ENCODE peak calls at places on chromosomes 12 and 14, in eight cellular contexts. One of them, this sample, is unnamed.

GRCh38 chr12:47741340-47741703 is 16.0 kb upstream of the ENDOU start:
- DNase-seq in GM13977: no peak
- DNase-seq in esophagus muscularis mucosa: no peak
- DNase-seq in fibroblast of the aortic adventitia: no peak
- DNase-seq in lower lobe of right lung: peak; percentile 80
- DNase-seq in AG04450: no peak
- DNase-seq in endothelial cell: no peak
- DNase-seq in nephron progenitor cell: no peak
- DNase-seq in this sample: peak; percentile 83

GRCh38 chr12:15701212-15701611 is 88.0 kb downstream of the EPS8 start:
- DNase-seq in GM13977: no peak
- DNase-seq in esophagus muscularis mucosa: no peak
- DNase-seq in fibroblast of the aortic adventitia: peak; percentile 50
- DNase-seq in nephron progenitor cell: no peak
- DNase-seq in lower lobe of right lung: no peak
- DNase-seq in AG04450: no peak
- DNase-seq in endothelial cell: no peak
- DNase-seq in this sample: peak; percentile 27

GRCh38 chr12:75977952-75978671 is 53.5 kb downstream of the PHLDA1 start:
- DNase-seq in endothelial cell: peak; percentile 50
- DNase-seq in AG04450: peak; percentile 99
- DNase-seq in GM13977: peak; percentile 63
- DNase-seq in esophagus muscularis mucosa: no peak
- DNase-seq in fibroblast of the aortic adventitia: peak; percentile 100
- DNase-seq in lower lobe of right lung: no peak
- DNase-seq in nephron progenitor cell: peak; percentile 13
- DNase-seq in this sample: peak; percentile 88

GRCh38 chr12:47812797-47813490 is 6.8 kb downstream of the HDAC7 start:
- DNase-seq in lower lobe of right lung: peak; percentile 92
- DNase-seq in nephron progenitor cell: peak; percentile 81
- DNase-seq in endothelial cell: peak; percentile 60
- DNase-seq in fibroblast of the aortic adventitia: peak; percentile 90
- DNase-seq in GM13977: peak; percentile 93
- DNase-seq in AG04450: no peak
- DNase-seq in esophagus muscularis mucosa: peak; percentile 98
- DNase-seq in this sample: peak; percentile 98

GRCh38 chr12:89228466-89228865 is 123.8 kb downstream of the DUSP6 start:
- DNase-seq in endothelial cell: no peak
- DNase-seq in GM13977: no peak
- DNase-seq in fibroblast of the aortic adventitia: no peak
- DNase-seq in nephron progenitor cell: no peak
- DNase-seq in lower lobe of right lung: no peak
- DNase-seq in esophagus muscularis mucosa: no peak
- DNase-seq in AG04450: no peak
- DNase-seq in this sample: no peak

GRCh38 chr14:104265918-104266642 is 127.7 kb downstream of the KIF26A start:
- DNase-seq in AG04450: no peak
- DNase-seq in esophagus muscularis mucosa: no peak
- DNase-seq in lower lobe of right lung: peak; percentile 16
- DNase-seq in nephron progenitor cell: no peak
- DNase-seq in GM13977: no peak
- DNase-seq in endothelial cell: no peak
- DNase-seq in fibroblast of the aortic adventitia: no peak
- DNase-seq in this sample: no peak

GRCh38 chr14:32224731-32225377 is 21.8 kb upstream of the RNU6-8 start:
- DNase-seq in AG04450: no peak
- DNase-seq in GM13977: no peak
- DNase-seq in endothelial cell: peak; percentile 9
- DNase-seq in lower lobe of right lung: peak; percentile 49
- DNase-seq in fibroblast of the aortic adventitia: peak; percentile 44
- DNase-seq in esophagus muscularis mucosa: no peak
- DNase-seq in nephron progenitor cell: no peak
- DNase-seq in this sample: peak; percentile 48

GRCh38 chr14:32259368-32260013 is 56.4 kb upstream of the RNU6-8 start:
- DNase-seq in endothelial cell: no peak
- DNase-seq in esophagus muscularis mucosa: no peak
- DNase-seq in nephron progenitor cell: no peak
- DNase-seq in lower lobe of right lung: no peak
- DNase-seq in AG04450: peak; percentile 24
- DNase-seq in GM13977: peak; percentile 33
- DNase-seq in fibroblast of the aortic adventitia: peak; percentile 55
- DNase-seq in this sample: peak; percentile 38

GRCh38 chr12:57278465-57279453 is 27.8 kb upstream of the STAC3 start:
- DNase-seq in endothelial cell: no peak
- DNase-seq in nephron progenitor cell: no peak
- DNase-seq in lower lobe of right lung: no peak
- DNase-seq in fibroblast of the aortic adventitia: no peak
- DNase-seq in GM13977: no peak
- DNase-seq in esophagus muscularis mucosa: no peak
- DNase-seq in AG04450: no peak
- DNase-seq in this sample: no peak

GRCh38 chr14:59772252-59772651 is 98.3 kb downstream of the RTN1 start:
- DNase-seq in endothelial cell: no peak
- DNase-seq in GM13977: no peak
- DNase-seq in AG04450: no peak
- DNase-seq in nephron progenitor cell: no peak
- DNase-seq in esophagus muscularis mucosa: no peak
- DNase-seq in lower lobe of right lung: no peak
- DNase-seq in fibroblast of the aortic adventitia: no peak
- DNase-seq in this sample: no peak

GRCh38 chr12:4829793-4830162 is 79.9 kb upstream of the KCNA1 start:
- DNase-seq in esophagus muscularis mucosa: no peak
- DNase-seq in GM13977: no peak
- DNase-seq in endothelial cell: no peak
- DNase-seq in lower lobe of right lung: no peak
- DNase-seq in nephron progenitor cell: no peak
- DNase-seq in AG04450: no peak
- DNase-seq in fibroblast of the aortic adventitia: no peak
- DNase-seq in this sample: peak; percentile 24

GRCh38 chr14:58830121-58830520 is 192.4 kb downstream of the DACT1 start:
- DNase-seq in GM13977: no peak
- DNase-seq in AG04450: no peak
- DNase-seq in endothelial cell: no peak
- DNase-seq in nephron progenitor cell: no peak
- DNase-seq in lower lobe of right lung: no peak
- DNase-seq in fibroblast of the aortic adventitia: no peak
- DNase-seq in esophagus muscularis mucosa: no peak
- DNase-seq in this sample: no peak

GRCh38 chr14:71130491-71131179 is 223.4 kb downstream of the PCNX1 start:
- DNase-seq in lower lobe of right lung: no peak
- DNase-seq in fibroblast of the aortic adventitia: peak; percentile 88
- DNase-seq in nephron progenitor cell: no peak
- DNase-seq in GM13977: no peak
- DNase-seq in AG04450: peak; percentile 45
- DNase-seq in esophagus muscularis mucosa: peak; percentile 55
- DNase-seq in endothelial cell: no peak
- DNase-seq in this sample: peak; percentile 49

GRCh38 chr14:94867931-94868597 is 98.2 kb upstream of the GSC start:
- DNase-seq in esophagus muscularis mucosa: no peak
- DNase-seq in AG04450: no peak
- DNase-seq in fibroblast of the aortic adventitia: no peak
- DNase-seq in endothelial cell: no peak
- DNase-seq in lower lobe of right lung: no peak
- DNase-seq in GM13977: no peak
- DNase-seq in nephron progenitor cell: no peak
- DNase-seq in this sample: no peak

GRCh38 chr12:124524231-124524925 is 43.0 kb downstream of the NCOR2 start:
- DNase-seq in GM13977: no peak
- DNase-seq in lower lobe of right lung: no peak
- DNase-seq in fibroblast of the aortic adventitia: peak; percentile 82
- DNase-seq in AG04450: peak; percentile 41
- DNase-seq in endothelial cell: no peak
- DNase-seq in nephron progenitor cell: no peak
- DNase-seq in esophagus muscularis mucosa: no peak
- DNase-seq in this sample: no peak

GRCh38 chr14:68715032-68715924 is 77.6 kb downstream of the ZFP36L1 start:
- DNase-seq in endothelial cell: no peak
- DNase-seq in lower lobe of right lung: no peak
- DNase-seq in esophagus muscularis mucosa: no peak
- DNase-seq in GM13977: no peak
- DNase-seq in fibroblast of the aortic adventitia: no peak
- DNase-seq in AG04450: no peak
- DNase-seq in nephron progenitor cell: no peak
- DNase-seq in this sample: peak; percentile 58

GRCh38 chr12:77382096-77382742 is 316.9 kb upstream of the E2F7 start:
- DNase-seq in esophagus muscularis mucosa: no peak
- DNase-seq in fibroblast of the aortic adventitia: peak; percentile 37
- DNase-seq in endothelial cell: no peak
- DNase-seq in nephron progenitor cell: no peak
- DNase-seq in lower lobe of right lung: no peak
- DNase-seq in GM13977: no peak
- DNase-seq in AG04450: no peak
- DNase-seq in this sample: no peak

GRCh38 chr12:128026696-128027574 is 240.0 kb upstream of the TMEM132C start:
- DNase-seq in GM13977: no peak
- DNase-seq in fibroblast of the aortic adventitia: peak; percentile 41
- DNase-seq in nephron progenitor cell: no peak
- DNase-seq in esophagus muscularis mucosa: no peak
- DNase-seq in endothelial cell: no peak
- DNase-seq in AG04450: no peak
- DNase-seq in lower lobe of right lung: no peak
- DNase-seq in this sample: no peak

GRCh38 chr14:24262821-24263733 is at the start of gene TGM1:
- DNase-seq in GM13977: no peak
- DNase-seq in fibroblast of the aortic adventitia: no peak
- DNase-seq in lower lobe of right lung: peak; percentile 41
- DNase-seq in esophagus muscularis mucosa: no peak
- DNase-seq in endothelial cell: no peak
- DNase-seq in nephron progenitor cell: no peak
- DNase-seq in AG04450: no peak
- DNase-seq in this sample: no peak

GRCh38 chr12:9668141-9669018 is 1.1 kb upstream of the CLEC2D start:
- DNase-seq in esophagus muscularis mucosa: no peak
- DNase-seq in endothelial cell: no peak
- DNase-seq in nephron progenitor cell: no peak
- DNase-seq in AG04450: no peak
- DNase-seq in fibroblast of the aortic adventitia: peak; percentile 78
- DNase-seq in GM13977: no peak
- DNase-seq in lower lobe of right lung: no peak
- DNase-seq in this sample: no peak
- TF ChIP-seq CTCF in esophagus muscularis mucosa: no peak
- TF ChIP-seq CTCF in endothelial cell: no peak
- TF ChIP-seq CTCF in nephron progenitor cell: no peak
- TF ChIP-seq CTCF in AG04450: no peak
- TF ChIP-seq CTCF in fibroblast of the aortic adventitia: no peak
- TF ChIP-seq CTCF in GM13977: no peak
- TF ChIP-seq CTCF in lower lobe of right lung: no peak
- TF ChIP-seq CTCF in this sample: no peak

DNA sequence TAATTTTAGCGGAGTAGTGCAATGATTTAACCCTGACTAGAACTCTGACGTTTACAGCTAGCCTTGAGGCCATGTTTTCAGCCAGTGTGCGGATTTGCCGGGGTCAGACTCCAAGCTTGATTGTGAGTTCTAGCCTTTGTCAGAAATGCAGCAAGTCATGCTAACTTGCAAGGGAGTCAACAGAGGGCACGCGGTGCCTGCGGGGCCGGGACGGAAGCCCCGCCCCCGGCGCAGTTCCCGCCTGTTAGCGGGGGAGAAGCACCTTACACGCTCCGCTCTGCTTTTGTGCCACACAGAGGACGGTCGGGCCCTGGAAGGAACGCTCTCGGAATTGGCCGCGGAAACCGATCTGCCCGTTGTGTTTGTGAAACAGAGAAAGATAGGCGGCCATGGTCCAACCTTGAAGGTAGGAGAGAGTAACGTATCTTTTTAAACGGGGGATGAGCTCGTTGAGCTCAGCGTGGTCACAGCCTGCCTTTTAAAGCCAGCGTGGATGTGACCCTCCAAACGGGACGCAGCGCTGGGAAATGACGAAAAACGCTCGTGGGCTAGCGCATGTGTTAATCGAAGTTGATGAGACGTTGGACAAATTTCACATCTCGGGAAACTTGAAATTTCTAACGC is 14.8 kb upstream of the EID3 start:
- DNase-seq in AG04450: no peak
- DNase-seq in lower lobe of right lung: peak; percentile 86
- DNase-seq in GM13977: peak; percentile 87
- DNase-seq in esophagus muscularis mucosa: peak; percentile 94
- DNase-seq in fibroblast of the aortic adventitia: peak; percentile 76
- DNase-seq in nephron progenitor cell: peak; percentile 82
- DNase-seq in endothelial cell: peak; percentile 79
- DNase-seq in this sample: peak; percentile 87
- TF ChIP-seq CTCF in AG04450: no peak
- TF ChIP-seq CTCF in lower lobe of right lung: peak; percentile 6
- TF ChIP-seq CTCF in GM13977: peak; percentile 31
- TF ChIP-seq CTCF in esophagus muscularis mucosa: no peak
- TF ChIP-seq CTCF in fibroblast of the aortic adventitia: no peak
- TF ChIP-seq CTCF in nephron progenitor cell: no peak
- TF ChIP-seq CTCF in endothelial cell: no peak
- TF ChIP-seq CTCF in this sample: no peak

DNA sequence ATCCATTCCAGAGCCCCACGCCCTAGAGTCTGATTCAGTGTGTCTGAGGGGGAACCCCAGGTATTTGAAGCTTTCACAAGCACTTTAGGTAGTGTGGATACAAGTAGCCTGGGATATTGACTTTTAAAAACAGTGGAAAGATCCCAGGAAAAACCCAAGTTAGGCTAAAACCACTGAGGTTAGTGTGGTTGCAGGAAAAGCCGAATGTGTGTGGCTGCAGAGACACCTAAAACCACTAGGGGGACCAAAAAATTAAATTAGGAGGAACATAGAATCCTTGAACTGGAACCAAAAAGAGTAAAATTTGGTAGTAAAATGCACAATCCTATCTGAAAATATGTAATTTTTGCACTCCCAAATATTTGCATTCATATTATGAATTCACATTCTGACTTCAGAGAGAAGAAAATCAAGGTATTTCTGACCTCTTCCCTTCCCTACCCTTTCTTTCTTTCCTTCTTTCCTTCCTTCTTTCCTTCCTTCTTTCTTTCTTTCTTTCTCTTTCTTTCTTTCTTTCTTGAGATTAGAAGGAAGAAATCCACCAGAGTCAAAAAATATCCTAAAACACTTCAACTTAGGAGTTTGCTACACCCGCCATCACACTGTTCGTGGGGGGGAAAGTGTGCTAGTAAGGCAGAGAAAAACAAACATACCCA is 37.8 kb downstream of the SLCO1A2 start:
- DNase-seq in GM13977: peak; percentile 9
- DNase-seq in nephron progenitor cell: peak; percentile 10
- DNase-seq in lower lobe of right lung: no peak
- DNase-seq in esophagus muscularis mucosa: no peak
- DNase-seq in endothelial cell: no peak
- DNase-seq in AG04450: no peak
- DNase-seq in fibroblast of the aortic adventitia: peak; percentile 35
- DNase-seq in this sample: peak; percentile 4
- TF ChIP-seq CTCF in GM13977: peak; percentile 67
- TF ChIP-seq CTCF in nephron progenitor cell: peak; percentile 74
- TF ChIP-seq CTCF in lower lobe of right lung: peak; percentile 73
- TF ChIP-seq CTCF in esophagus muscularis mucosa: peak; percentile 72
- TF ChIP-seq CTCF in endothelial cell: peak; percentile 91
- TF ChIP-seq CTCF in AG04450: peak; percentile 76
- TF ChIP-seq CTCF in fibroblast of the aortic adventitia: peak; percentile 85
- TF ChIP-seq CTCF in this sample: peak; percentile 89

DNA sequence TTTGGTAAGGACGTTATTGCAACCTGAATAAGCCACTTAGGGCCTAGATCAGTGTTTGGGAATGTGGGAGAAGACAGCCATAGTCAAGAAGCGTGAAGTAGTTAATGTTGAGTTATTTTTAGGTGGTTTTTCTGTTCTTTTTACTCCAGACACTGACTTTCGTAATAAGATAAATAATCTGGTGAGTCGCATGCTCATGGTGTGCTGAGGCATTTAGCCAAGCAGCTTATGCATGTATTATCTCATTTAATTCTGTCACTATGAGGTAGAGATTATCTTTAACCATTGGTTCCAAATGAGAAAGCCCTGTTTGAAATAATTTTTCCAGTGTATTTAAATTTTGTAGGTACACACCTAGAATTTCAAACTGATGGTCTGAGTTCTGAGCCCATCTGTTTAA is 67.3 kb downstream of the RCOR1 start:
- DNase-seq in lower lobe of right lung: no peak
- DNase-seq in esophagus muscularis mucosa: no peak
- DNase-seq in GM13977: no peak
- DNase-seq in fibroblast of the aortic adventitia: peak; percentile 76
- DNase-seq in endothelial cell: no peak
- DNase-seq in nephron progenitor cell: no peak
- DNase-seq in AG04450: no peak
- DNase-seq in this sample: no peak
- TF ChIP-seq CTCF in lower lobe of right lung: no peak
- TF ChIP-seq CTCF in esophagus muscularis mucosa: no peak
- TF ChIP-seq CTCF in GM13977: no peak
- TF ChIP-seq CTCF in fibroblast of the aortic adventitia: no peak
- TF ChIP-seq CTCF in endothelial cell: no peak
- TF ChIP-seq CTCF in nephron progenitor cell: no peak
- TF ChIP-seq CTCF in AG04450: no peak
- TF ChIP-seq CTCF in this sample: no peak

This sample was measured in activated CD8-positive, alpha-beta T cell treated with anti-CD3 and anti-CD28 coated beads for 36 hours.